ENCODE peak calls at places on chromosome 9, in four cellular contexts. C, P, O and U are unnamed samples.

GRCh38 chr9:137053944-137054931 is at the start of gene ENTPD2:
- DNase-seq in O (peak), P (peak), C (no peak), U (no peak)

GRCh38 chr9:79939819-79940218 is 368.1 kb downstream of the TLE4 start:
- DNase-seq in C (no peak), P (no peak), O (no peak), U (no peak)

GRCh38 chr9:95441081-95441480 is 75.7 kb downstream of the PTCH1 start:
- DNase-seq in C (no peak), P (no peak), O (no peak), U (no peak)

GRCh38 chr9:26947736-26948135 is 694 bp upstream of the PLAA start:
- DNase-seq in O (no peak), C (no peak), P (peak), U (no peak)

GRCh38 chr9:3080951-3081350 is 237.1 kb upstream of the PUM3 start:
- DNase-seq in C (no peak), P (no peak), O (no peak), U (no peak)

GRCh38 chr9:83937861-83938455 is 16.7 kb upstream of the KIF27 start:
- DNase-seq in C (no peak), O (peak), P (peak), U (no peak)

GRCh38 chr9:124264812-124265211 is 7.1 kb downstream of the NEK6 start:
- DNase-seq in O (no peak), C (no peak), P (no peak), U (no peak)

GRCh38 chr9:63859475-63860215 is 1425.4 kb downstream of the FOXD4L5 start:
- DNase-seq in P (peak), O (no peak), C (no peak), U (peak)

GRCh38 chr9:126545116-126545515 is 68.6 kb upstream of the LMX1B start:
- DNase-seq in C (no peak), P (no peak), O (no peak), U (no peak)

GRCh38 chr9:132239518-132239917 is 77.7 kb downstream of the NTNG2 start:
- DNase-seq in P (no peak), O (no peak), C (no peak), U (no peak)

GRCh38 chr9:122562134-122562760 is 9.3 kb downstream of the OR1N2 start:
- DNase-seq in C (no peak), O (no peak), P (no peak), U (no peak)

GRCh38 chr9:113682297-113682771 is 193.8 kb upstream of the ZNF618 start:
- DNase-seq in P (peak), C (peak), O (peak), U (peak)

GRCh38 chr9:6449645-6450044 is 36.6 kb downstream of the UHRF2 start:
- DNase-seq in C (no peak), O (no peak), P (no peak), U (no peak)

GRCh38 chr9:136196465-136197371 is 8.2 kb downstream of the LHX3 start:
- DNase-seq in C (no peak), O (no peak), P (peak), U (no peak)

GRCh38 chr9:37760416-37761165 is 7.0 kb downstream of the TRMT10B start:
- DNase-seq in P (no peak), C (no peak), O (no peak), U (no peak)

GRCh38 chr9:124395826-124396225 is 19.4 kb downstream of the PSMB7 start:
- DNase-seq in P (no peak), C (no peak), O (no peak), U (no peak)

GRCh38 chr9:76688471-76689238 is 75.6 kb upstream of the PCA3 start:
- DNase-seq in O (no peak), P (no peak), C (no peak), U (no peak)

GRCh38 chr9:72476617-72477375 is 44.6 kb upstream of the TMC1 start:
- DNase-seq in P (no peak), C (no peak), O (no peak), U (no peak)

GRCh38 chr9:121984726-121985402 is 108.2 kb downstream of the TTLL11 start:
- DNase-seq in C (no peak), O (no peak), P (no peak), U (peak)

GRCh38 chr9:72574156-72574810 is 52.9 kb downstream of the TMC1 start:
- DNase-seq in O (no peak), C (no peak), P (no peak), U (no peak)

GRCh38 chr9:120839146-120839545 is 3.6 kb downstream of the PSMD5 start:
- DNase-seq in C (no peak), O (no peak), P (no peak), U (no peak)

GRCh38 chr9:95715911-95716435 is 159.5 kb upstream of the ERCC6L2 start:
- DNase-seq in P (no peak), C (no peak), O (no peak), U (no peak)

GRCh38 chr9:129962889-129963703 is 79.9 kb downstream of the FNBP1 start:
- DNase-seq in O (no peak), P (peak), C (no peak), U (peak)